ENCODE peak calls at places on chromosomes 7 and 10, in five cellular contexts. One of them, this sample, is unnamed.

GRCh38 chr10:31620236-31621151 is 301.5 kb downstream of the ZEB1 start:
- DNase-seq in HuH-7: peak; percentile 70
- DNase-seq in neural crest cell: no peak
- DNase-seq in NCI-H460: no peak
- DNase-seq in right cardiac atrium: peak; percentile 92
- DNase-seq in this sample: peak; percentile 58

GRCh38 chr10:30786131-30786530 is 156.6 kb upstream of the LYZL2 start:
- DNase-seq in right cardiac atrium: no peak
- DNase-seq in HuH-7: no peak
- DNase-seq in neural crest cell: no peak
- DNase-seq in NCI-H460: no peak
- DNase-seq in this sample: peak; percentile 75

GRCh38 chr7:55019691-55020480 is 1.1 kb downstream of the EGFR start:
- DNase-seq in NCI-H460: no peak
- DNase-seq in neural crest cell: peak; percentile 8
- DNase-seq in right cardiac atrium: peak; percentile 68
- DNase-seq in HuH-7: peak; percentile 69
- DNase-seq in this sample: peak; percentile 68

GRCh38 chr10:63573068-63573697 is 52.0 kb downstream of the REEP3 start:
- DNase-seq in NCI-H460: no peak
- DNase-seq in neural crest cell: no peak
- DNase-seq in HuH-7: no peak
- DNase-seq in right cardiac atrium: no peak
- DNase-seq in this sample: no peak

GRCh38 chr7:116357776-116358670 is 141.5 kb upstream of the CAV2 start:
- DNase-seq in HuH-7: no peak
- DNase-seq in NCI-H460: no peak
- DNase-seq in right cardiac atrium: no peak
- DNase-seq in neural crest cell: no peak
- DNase-seq in this sample: peak; percentile 71

GRCh38 chr7:66974986-66975590 is 20.3 kb downstream of the SBDS start:
- DNase-seq in right cardiac atrium: no peak
- DNase-seq in NCI-H460: no peak
- DNase-seq in neural crest cell: no peak
- DNase-seq in HuH-7: no peak
- DNase-seq in this sample: peak; percentile 17

GRCh38 chr7:122844191-122844988 is 41.9 kb downstream of the CADPS2 start:
- DNase-seq in HuH-7: no peak
- DNase-seq in NCI-H460: no peak
- DNase-seq in right cardiac atrium: no peak
- DNase-seq in neural crest cell: no peak
- DNase-seq in this sample: no peak

GRCh38 chr7:21076579-21076978 is 289.9 kb upstream of the SP8 start:
- DNase-seq in neural crest cell: no peak
- DNase-seq in right cardiac atrium: no peak
- DNase-seq in NCI-H460: no peak
- DNase-seq in HuH-7: no peak
- DNase-seq in this sample: no peak

GRCh38 chr10:61899045-61899444 is 2.5 kb upstream of the ARID5B start:
- DNase-seq in right cardiac atrium: no peak
- DNase-seq in neural crest cell: no peak
- DNase-seq in NCI-H460: no peak
- DNase-seq in HuH-7: no peak
- DNase-seq in this sample: peak; percentile 71

GRCh38 chr7:30116771-30117170 is 18.0 kb upstream of the MTURN start:
- DNase-seq in HuH-7: no peak
- DNase-seq in neural crest cell: no peak
- DNase-seq in NCI-H460: no peak
- DNase-seq in right cardiac atrium: peak; percentile 72
- DNase-seq in this sample: no peak

GRCh38 chr10:102645388-102645740 is 1.1 kb downstream of the TRIM8 start:
- DNase-seq in neural crest cell: no peak
- DNase-seq in right cardiac atrium: peak; percentile 88
- DNase-seq in NCI-H460: peak; percentile 59
- DNase-seq in HuH-7: peak; percentile 66
- DNase-seq in this sample: peak; percentile 61

GRCh38 chr7:28615091-28615490 is 202.8 kb downstream of the CREB5 start:
- DNase-seq in neural crest cell: no peak
- DNase-seq in HuH-7: peak; percentile 13
- DNase-seq in right cardiac atrium: peak; percentile 43
- DNase-seq in NCI-H460: no peak
- DNase-seq in this sample: peak; percentile 10

This sample was measured in Daoy.